ENCODE peak calls at places on chromosomes 5 and 9, in four cellular contexts. One of them, this sample, is unnamed.
A peak's percentile ranks its signal among the peaks of the same experiment; 100 is the strongest.

GRCh38 chr5:159094745-159095144 is 5.0 kb downstream of the EBF1 start:
- DNase-seq in NCI-H146: no peak
- DNase-seq in memory B cell: peak; percentile 62
- DNase-seq in caudate nucleus: no peak
- DNase-seq in this sample: no peak

GRCh38 chr9:107737987-107738743 is 248.6 kb upstream of the KLF4 start:
- DNase-seq in memory B cell: no peak
- DNase-seq in caudate nucleus: no peak
- DNase-seq in NCI-H146: no peak
- DNase-seq in this sample: no peak

GRCh38 chr9:2677927-2678889 is 39.1 kb upstream of the KCNV2 start:
- DNase-seq in caudate nucleus: no peak
- DNase-seq in NCI-H146: no peak
- DNase-seq in memory B cell: no peak
- DNase-seq in this sample: no peak

GRCh38 chr5:73921746-73922145 is 295.8 kb downstream of the ARHGEF28 start:
- DNase-seq in memory B cell: no peak
- DNase-seq in NCI-H146: no peak
- DNase-seq in caudate nucleus: no peak
- DNase-seq in this sample: no peak

GRCh38 chr9:91541744-91542143 is 118.1 kb upstream of the NFIL3 start:
- DNase-seq in caudate nucleus: no peak
- DNase-seq in NCI-H146: no peak
- DNase-seq in memory B cell: no peak
- DNase-seq in this sample: no peak

GRCh38 chr5:53422539-53422938 is 57.9 kb upstream of the FST start:
- DNase-seq in memory B cell: no peak
- DNase-seq in NCI-H146: no peak
- DNase-seq in caudate nucleus: no peak
- DNase-seq in this sample: no peak

GRCh38 chr5:178377583-178378270 is 145.1 kb upstream of the PHYKPL start:
- DNase-seq in caudate nucleus: no peak
- DNase-seq in NCI-H146: no peak
- DNase-seq in memory B cell: no peak
- DNase-seq in this sample: no peak

GRCh38 chr9:93083592-93084470 is 12.2 kb upstream of the CARD19 start:
- DNase-seq in NCI-H146: no peak
- DNase-seq in memory B cell: no peak
- DNase-seq in caudate nucleus: no peak
- DNase-seq in this sample: no peak

GRCh38 chr5:87529486-87530076 is 116.9 kb upstream of the CCNH start:
- DNase-seq in caudate nucleus: no peak
- DNase-seq in NCI-H146: no peak
- DNase-seq in memory B cell: no peak
- DNase-seq in this sample: no peak

GRCh38 chr9:100498592-100498991 is 25.6 kb downstream of the TMEFF1 start:
- DNase-seq in memory B cell: no peak
- DNase-seq in caudate nucleus: no peak
- DNase-seq in NCI-H146: no peak
- DNase-seq in this sample: no peak

GRCh38 chr5:15807861-15808260 is 307.9 kb downstream of the FBXL7 start:
- DNase-seq in caudate nucleus: peak; percentile 17
- DNase-seq in NCI-H146: peak; percentile 62
- DNase-seq in memory B cell: no peak
- DNase-seq in this sample: no peak

GRCh38 chr9:134778841-134779411 is 101.7 kb upstream of the FCN2 start:
- DNase-seq in caudate nucleus: peak; percentile 13
- DNase-seq in memory B cell: no peak
- DNase-seq in NCI-H146: no peak
- DNase-seq in this sample: peak; percentile 41

GRCh38 chr5:111345731-111346130 is 121.5 kb downstream of the CAMK4 start:
- DNase-seq in caudate nucleus: peak; percentile 2
- DNase-seq in memory B cell: no peak
- DNase-seq in NCI-H146: no peak
- DNase-seq in this sample: no peak

GRCh38 chr9:112042244-112042638 is 132.9 kb downstream of the SUSD1 start:
- DNase-seq in caudate nucleus: no peak
- DNase-seq in memory B cell: no peak
- DNase-seq in NCI-H146: no peak
- DNase-seq in this sample: no peak

GRCh38 chr9:27441741-27442070 is 82.4 kb upstream of the IFNK start:
- DNase-seq in NCI-H146: no peak
- DNase-seq in memory B cell: no peak
- DNase-seq in caudate nucleus: no peak
- DNase-seq in this sample: no peak

GRCh38 chr5:55856511-55857246 is 5.5 kb downstream of the IL31RA start:
- DNase-seq in caudate nucleus: no peak
- DNase-seq in memory B cell: no peak
- DNase-seq in NCI-H146: no peak
- DNase-seq in this sample: no peak

GRCh38 chr5:180990889-180991257 is 2.2 kb downstream of the BTNL3 start:
- DNase-seq in NCI-H146: no peak
- DNase-seq in memory B cell: no peak
- DNase-seq in caudate nucleus: no peak
- DNase-seq in this sample: no peak

GRCh38 chr5:78787763-78788162 is 139.2 kb upstream of the LHFPL2 start:
- DNase-seq in memory B cell: no peak
- DNase-seq in caudate nucleus: no peak
- DNase-seq in NCI-H146: no peak
- DNase-seq in this sample: no peak

GRCh38 chr9:133701321-133701980 is 36.7 kb downstream of the SARDH start:
- DNase-seq in caudate nucleus: peak; percentile 34
- DNase-seq in NCI-H146: no peak
- DNase-seq in memory B cell: no peak
- DNase-seq in this sample: no peak

GRCh38 chr5:128637031-128637430 is 99.0 kb upstream of the FBN2 start:
- DNase-seq in caudate nucleus: no peak
- DNase-seq in memory B cell: no peak
- DNase-seq in NCI-H146: no peak
- DNase-seq in this sample: no peak

GRCh38 chr9:117153021-117153420 is 261.8 kb downstream of the ASTN2 start:
- DNase-seq in caudate nucleus: no peak
- DNase-seq in memory B cell: no peak
- DNase-seq in NCI-H146: no peak
- DNase-seq in this sample: no peak

GRCh38 chr9:114238919-114239879 is 83.7 kb upstream of the ORM1 start:
- DNase-seq in memory B cell: no peak
- DNase-seq in caudate nucleus: peak; percentile 8
- DNase-seq in NCI-H146: no peak
- DNase-seq in this sample: peak; percentile 39